ENCODE peak calls at places on chromosomes 13 and 19, in six cellular contexts. One of them, this sample, is unnamed.
A peak's percentile ranks its signal among the peaks of the same experiment; 100 is the strongest.

GRCh38 chr19:29450306-29450705 is 75.5 kb upstream of the VSTM2B start:
- DNase-seq in GM12878: no peak
- DNase-seq in SK-N-SH: no peak
- DNase-seq in HCT116: no peak
- DNase-seq in H1: no peak
- DNase-seq in K562: no peak
- DNase-seq in this sample: no peak

GRCh38 chr19:10604460-10604980 is 17.4 kb upstream of the AP1M2 start:
- DNase-seq in GM12878: peak; percentile 52
- DNase-seq in HCT116: no peak
- DNase-seq in SK-N-SH: peak; percentile 20
- DNase-seq in H1: no peak
- DNase-seq in K562: no peak
- DNase-seq in this sample: peak; percentile 85

GRCh38 chr13:34019870-34020269 is 201.9 kb downstream of the RFC3 start:
- DNase-seq in H1: no peak
- DNase-seq in K562: no peak
- DNase-seq in HCT116: peak; percentile 85
- DNase-seq in SK-N-SH: no peak
- DNase-seq in GM12878: no peak
- DNase-seq in this sample: no peak

GRCh38 chr13:58313219-58313618 is 681.7 kb downstream of the PCDH17 start:
- DNase-seq in GM12878: no peak
- DNase-seq in HCT116: no peak
- DNase-seq in H1: no peak
- DNase-seq in SK-N-SH: no peak
- DNase-seq in K562: no peak
- DNase-seq in this sample: no peak

GRCh38 chr19:43700368-43701015 is 15.4 kb upstream of the IRGC start:
- DNase-seq in H1: no peak
- DNase-seq in K562: no peak
- DNase-seq in HCT116: no peak
- DNase-seq in SK-N-SH: no peak
- DNase-seq in GM12878: no peak
- DNase-seq in this sample: no peak

GRCh38 chr19:289651-290538 is 1.3 kb downstream of the PLPP2 start:
- DNase-seq in K562: peak; percentile 45
- DNase-seq in HCT116: peak; percentile 74
- DNase-seq in GM12878: no peak
- DNase-seq in H1: peak; percentile 71
- DNase-seq in SK-N-SH: peak; percentile 27
- DNase-seq in this sample: peak; percentile 92

GRCh38 chr19:42424345-42424707 is 2.9 kb downstream of the LIPE start:
- DNase-seq in HCT116: no peak
- DNase-seq in K562: no peak
- DNase-seq in GM12878: no peak
- DNase-seq in SK-N-SH: no peak
- DNase-seq in H1: no peak
- DNase-seq in this sample: no peak

GRCh38 chr13:25687622-25688225 is 315.9 kb downstream of the ATP8A2 start:
- DNase-seq in SK-N-SH: no peak
- DNase-seq in GM12878: no peak
- DNase-seq in H1: no peak
- DNase-seq in K562: no peak
- DNase-seq in HCT116: no peak
- DNase-seq in this sample: no peak

GRCh38 chr13:93951153-93951552 is 528.3 kb downstream of the DCT start:
- DNase-seq in K562: no peak
- DNase-seq in SK-N-SH: no peak
- DNase-seq in HCT116: no peak
- DNase-seq in GM12878: no peak
- DNase-seq in H1: no peak
- DNase-seq in this sample: no peak
- TF ChIP-seq JUND in K562: no peak
- TF ChIP-seq JUND in SK-N-SH: no peak
- TF ChIP-seq JUND in HCT116: no peak
- TF ChIP-seq JUND in GM12878: no peak
- TF ChIP-seq JUND in H1: no peak
- TF ChIP-seq JUND in this sample: no peak

GRCh38 chr13:110716235-110716505 is 2.7 kb downstream of the ING1 start:
- DNase-seq in SK-N-SH: no peak
- DNase-seq in H1: no peak
- DNase-seq in HCT116: no peak
- DNase-seq in K562: no peak
- DNase-seq in GM12878: no peak
- DNase-seq in this sample: no peak
- TF ChIP-seq JUND in SK-N-SH: no peak
- TF ChIP-seq JUND in H1: no peak
- TF ChIP-seq JUND in HCT116: no peak
- TF ChIP-seq JUND in K562: no peak
- TF ChIP-seq JUND in GM12878: no peak
- TF ChIP-seq JUND in this sample: no peak

DNA sequence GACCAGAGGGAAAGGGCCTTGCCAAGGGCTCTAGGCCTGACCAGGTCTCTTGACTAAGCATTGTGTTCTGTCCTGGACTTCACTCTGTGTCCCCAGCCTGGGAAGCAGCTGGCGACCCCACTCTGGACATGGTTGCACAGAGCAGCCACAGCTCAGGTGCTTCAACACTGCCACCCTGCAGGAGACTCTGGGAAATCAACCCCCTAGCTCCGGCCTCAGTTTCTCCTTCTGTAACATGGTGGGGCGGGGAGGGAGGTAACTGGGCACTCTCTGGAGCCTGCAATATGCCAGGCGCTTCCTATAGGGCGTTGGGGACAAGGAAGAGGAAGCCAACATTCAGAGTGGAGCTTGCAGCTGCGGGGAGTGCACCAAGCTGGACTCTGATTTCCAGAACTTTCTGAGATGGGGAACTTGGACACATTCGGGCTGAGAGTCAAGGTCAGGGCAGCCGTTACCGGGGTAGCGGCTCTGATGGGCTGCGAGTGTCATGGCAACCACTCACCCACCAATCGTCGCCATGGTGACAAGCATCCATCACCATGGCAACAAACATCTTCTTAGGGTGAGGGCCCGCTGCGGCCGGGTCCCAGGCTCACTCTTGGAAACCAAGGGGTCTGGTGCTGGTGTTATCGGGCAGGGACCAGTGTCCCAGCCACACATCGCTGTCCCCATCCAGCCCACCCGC is 12.8 kb downstream of the F2RL3 start:
- DNase-seq in HCT116: no peak
- DNase-seq in K562: peak; percentile 72
- DNase-seq in H1: no peak
- DNase-seq in GM12878: no peak
- DNase-seq in SK-N-SH: peak; percentile 51
- DNase-seq in this sample: peak; percentile 14
- TF ChIP-seq JUND in HCT116: no peak
- TF ChIP-seq JUND in K562: no peak
- TF ChIP-seq JUND in H1: no peak
- TF ChIP-seq JUND in GM12878: no peak
- TF ChIP-seq JUND in SK-N-SH: no peak
- TF ChIP-seq JUND in this sample: no peak

GRCh38 chr13:20713751-20714150 is 10.3 kb downstream of the IL17D start:
- DNase-seq in SK-N-SH: no peak
- DNase-seq in K562: no peak
- DNase-seq in HCT116: no peak
- DNase-seq in GM12878: no peak
- DNase-seq in H1: no peak
- DNase-seq in this sample: no peak
- TF ChIP-seq JUND in SK-N-SH: no peak
- TF ChIP-seq JUND in K562: no peak
- TF ChIP-seq JUND in HCT116: no peak
- TF ChIP-seq JUND in GM12878: no peak
- TF ChIP-seq JUND in H1: no peak
- TF ChIP-seq JUND in this sample: no peak

DNA sequence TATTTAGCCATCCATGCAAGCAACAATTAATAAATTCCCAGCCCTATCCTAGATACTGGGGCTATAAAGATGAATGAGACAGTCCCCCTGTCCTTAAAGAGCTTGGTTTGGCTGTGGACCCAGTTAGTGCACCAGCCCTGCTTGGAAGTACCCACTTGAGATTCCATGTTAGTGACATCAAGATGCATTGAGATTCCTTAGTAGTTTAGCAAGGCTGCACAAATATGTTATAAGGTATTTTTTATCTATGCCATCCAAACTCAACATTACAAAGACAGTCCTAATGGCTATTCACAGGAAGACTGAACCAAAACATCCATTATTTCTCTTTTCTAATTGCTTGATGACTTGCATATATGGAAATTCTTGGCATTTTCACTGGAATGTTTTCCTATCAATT is 48.8 kb upstream of the RAP2A start:
- DNase-seq in H1: no peak
- DNase-seq in GM12878: no peak
- DNase-seq in HCT116: no peak
- DNase-seq in K562: no peak
- DNase-seq in SK-N-SH: no peak
- DNase-seq in this sample: no peak
- TF ChIP-seq JUND in H1: no peak
- TF ChIP-seq JUND in GM12878: no peak
- TF ChIP-seq JUND in HCT116: no peak
- TF ChIP-seq JUND in K562: no peak
- TF ChIP-seq JUND in SK-N-SH: no peak
- TF ChIP-seq JUND in this sample: no peak

GRCh38 chr13:95153647-95154405 is 147.4 kb downstream of the ABCC4 start:
- DNase-seq in H1: peak; percentile 33
- DNase-seq in HCT116: no peak
- DNase-seq in K562: no peak
- DNase-seq in GM12878: no peak
- DNase-seq in SK-N-SH: no peak
- DNase-seq in this sample: no peak

GRCh38 chr13:95156208-95156607 is 145.0 kb downstream of the ABCC4 start:
- DNase-seq in GM12878: no peak
- DNase-seq in SK-N-SH: peak; percentile 16
- DNase-seq in K562: no peak
- DNase-seq in H1: no peak
- DNase-seq in HCT116: no peak
- DNase-seq in this sample: peak; percentile 32

GRCh38 chr13:95155504-95155903 is 145.7 kb downstream of the ABCC4 start:
- DNase-seq in SK-N-SH: no peak
- DNase-seq in K562: no peak
- DNase-seq in HCT116: no peak
- DNase-seq in GM12878: no peak
- DNase-seq in H1: no peak
- DNase-seq in this sample: no peak

GRCh38 chr13:95155093-95155492 is 146.2 kb downstream of the ABCC4 start:
- DNase-seq in SK-N-SH: no peak
- DNase-seq in HCT116: no peak
- DNase-seq in K562: no peak
- DNase-seq in GM12878: no peak
- DNase-seq in H1: no peak
- DNase-seq in this sample: no peak

DNA sequence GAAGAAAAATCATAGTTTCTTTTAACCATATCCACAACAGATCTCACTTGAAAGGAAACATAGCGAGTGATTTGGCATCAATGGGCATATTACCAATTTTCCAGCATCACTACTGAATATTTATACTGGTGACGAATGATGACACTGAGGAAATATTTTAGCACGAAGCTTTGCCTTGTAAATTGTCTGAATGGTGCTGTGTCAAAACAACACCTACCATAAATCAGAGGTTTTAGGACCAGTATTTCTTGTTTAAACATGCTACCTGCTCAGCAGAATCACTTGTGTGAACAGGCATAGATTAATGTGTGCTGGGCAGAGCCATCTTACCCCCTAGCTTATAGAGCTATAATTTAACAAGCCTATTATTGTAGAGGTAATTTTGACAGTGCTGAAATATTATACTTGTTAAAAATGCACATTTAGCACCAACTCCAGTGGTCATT is 146.8 kb downstream of the ABCC4 start:
- DNase-seq in SK-N-SH: no peak
- DNase-seq in K562: no peak
- DNase-seq in HCT116: no peak
- DNase-seq in H1: no peak
- DNase-seq in GM12878: no peak
- DNase-seq in this sample: peak; percentile 7
- TF ChIP-seq JUND in SK-N-SH: no peak
- TF ChIP-seq JUND in K562: no peak
- TF ChIP-seq JUND in HCT116: no peak
- TF ChIP-seq JUND in H1: no peak
- TF ChIP-seq JUND in GM12878: no peak
- TF ChIP-seq JUND in this sample: no peak

DNA sequence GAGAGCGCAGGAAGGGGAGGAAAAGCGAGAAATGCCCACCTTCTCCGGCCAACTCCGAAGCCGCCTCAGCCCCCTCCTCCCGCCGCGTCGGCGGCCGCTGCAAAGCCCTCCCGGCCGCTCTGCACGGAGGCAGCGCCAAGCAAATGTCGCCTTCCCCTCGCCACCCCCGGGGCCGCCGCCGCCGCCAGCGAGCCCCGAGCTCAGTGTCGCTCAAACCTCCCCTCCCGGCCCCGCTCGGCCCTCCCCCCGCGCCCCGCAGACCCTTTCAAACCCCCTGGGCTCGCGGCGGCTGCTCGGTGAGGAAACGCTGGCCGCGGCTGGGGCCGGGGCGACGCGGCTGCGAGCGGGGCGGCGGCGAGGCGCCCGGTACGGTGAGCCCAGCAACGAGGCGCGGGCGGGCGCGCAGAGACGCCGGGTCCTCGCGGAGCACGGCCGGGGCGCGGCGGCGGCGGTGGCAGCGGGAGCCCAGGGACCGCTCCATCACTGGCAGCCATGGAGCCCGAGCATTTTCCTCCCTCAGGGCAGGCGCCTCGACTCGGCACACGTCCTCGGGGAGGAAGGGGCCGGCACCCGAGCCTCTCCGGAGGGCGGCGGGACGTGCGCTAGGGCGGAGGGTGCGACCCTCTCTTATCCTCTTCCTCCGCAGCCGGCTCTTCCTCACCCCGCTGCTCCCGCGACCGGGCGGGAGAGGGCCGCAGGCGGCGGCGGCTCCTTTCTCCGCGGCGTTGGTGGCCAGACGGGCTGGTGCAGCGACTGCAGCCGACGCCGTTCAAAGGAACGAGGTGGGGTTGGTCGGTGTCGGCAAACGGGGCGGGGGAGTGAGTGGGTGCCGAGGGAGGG is 486 bp upstream of the TSC22D1 start:
- DNase-seq in HCT116: no peak
- DNase-seq in GM12878: no peak
- DNase-seq in K562: peak; percentile 30
- DNase-seq in SK-N-SH: peak; percentile 68
- DNase-seq in H1: no peak
- DNase-seq in this sample: no peak
- TF ChIP-seq JUND in HCT116: no peak
- TF ChIP-seq JUND in GM12878: no peak
- TF ChIP-seq JUND in K562: no peak
- TF ChIP-seq JUND in SK-N-SH: no peak
- TF ChIP-seq JUND in H1: no peak
- TF ChIP-seq JUND in this sample: no peak

GRCh38 chr19:8459520-8460260 is 14.9 kb downstream of the HNRNPM start:
- DNase-seq in SK-N-SH: no peak
- DNase-seq in H1: no peak
- DNase-seq in K562: no peak
- DNase-seq in HCT116: no peak
- DNase-seq in GM12878: no peak
- DNase-seq in this sample: no peak
- TF ChIP-seq JUND in SK-N-SH: no peak
- TF ChIP-seq JUND in H1: no peak
- TF ChIP-seq JUND in K562: no peak
- TF ChIP-seq JUND in HCT116: no peak
- TF ChIP-seq JUND in GM12878: no peak
- TF ChIP-seq JUND in this sample: no peak